ENCODE peak calls at places on chromosome 4, in nine cellular contexts. A, S, X, G, J, H, P, U and K are unnamed samples.

GRCh38 chr4:154205471-154205870 is 286.1 kb downstream of the DCHS2 start:
- DNase-seq in U (no peak), J (no peak), A (no peak), G (no peak), X (peak; percentile 11), H (no peak), P (no peak), S (no peak), K (no peak)

GRCh38 chr4:46946914-46947313 is 37.9 kb upstream of the COX7B2 start:
- DNase-seq in H (no peak), P (no peak), J (peak; percentile 15), S (no peak), X (peak; percentile 66), U (no peak), G (no peak), A (no peak), K (no peak)

GRCh38 chr4:57850141-57850540 is 740.0 kb upstream of the IGFBP7 start:
- DNase-seq in U (no peak), X (peak; percentile 5), H (no peak), G (no peak), J (no peak), A (no peak), P (no peak), S (no peak), K (no peak)

GRCh38 chr4:20698820-20699219 is 1.4 kb upstream of the PACRGL start:
- DNase-seq in X (no peak), H (no peak), U (no peak), A (no peak), S (no peak), P (no peak), G (no peak), J (no peak), K (no peak)

GRCh38 chr4:186563761-186564160 is 8.4 kb upstream of the MTNR1A start:
- DNase-seq in A (no peak), J (no peak), G (no peak), U (no peak), P (no peak), S (no peak), X (no peak), H (no peak), K (no peak)

GRCh38 chr4:153483432-153484418 is 17.6 kb downstream of the TMEM131L start:
- DNase-seq in J (no peak), X (peak; percentile 39), H (no peak), S (no peak), G (no peak), P (no peak), U (no peak), A (no peak), K (peak; percentile 19)

GRCh38 chr4:153249199-153250154 is 45.2 kb downstream of the TRIM2 start:
- DNase-seq in A (peak; percentile 93), H (peak; percentile 64), P (peak; percentile 57), U (peak; percentile 49), J (peak; percentile 86), S (peak; percentile 84), G (peak; percentile 93), X (peak; percentile 68), K (peak; percentile 61)

GRCh38 chr4:128322311-128322710 is 34.7 kb upstream of the PGRMC2 start:
- DNase-seq in U (no peak), A (no peak), G (no peak), H (no peak), P (peak; percentile 48), J (no peak), S (no peak), X (no peak), K (no peak)

GRCh38 chr4:99157478-99157935 is 13.4 kb upstream of the ADH4 start:
- DNase-seq in H (no peak), U (no peak), X (no peak), J (no peak), A (no peak), P (no peak), S (no peak), G (no peak), K (no peak)

GRCh38 chr4:53956454-53956853 is 108.0 kb downstream of the CHIC2 start:
- DNase-seq in P (no peak), H (no peak), G (no peak), A (no peak), J (no peak), S (no peak), X (no peak), U (no peak), K (no peak)

GRCh38 chr4:110119347-110119746 is 79.1 kb downstream of the ELOVL6 start:
- DNase-seq in P (no peak), X (peak; percentile 24), A (no peak), G (no peak), J (no peak), S (no peak), U (peak; percentile 81), H (no peak), K (no peak)

GRCh38 chr4:88744609-88745008 is 47.0 kb upstream of the NAP1L5 start:
- DNase-seq in G (no peak), J (no peak), H (no peak), A (no peak), U (no peak), X (no peak), S (no peak), P (no peak), K (no peak)

GRCh38 chr4:118915468-118915867 is 26.8 kb downstream of the SYNPO2 start:
- DNase-seq in P (no peak), H (no peak), A (no peak), S (no peak), U (no peak), X (no peak), J (no peak), G (no peak), K (no peak)

GRCh38 chr4:53453385-53453784 is 75.9 kb downstream of the FIP1L1 start:
- DNase-seq in X (peak; percentile 17), S (no peak), P (no peak), J (no peak), G (no peak), A (no peak), H (no peak), U (no peak), K (no peak)

GRCh38 chr4:72418458-72418857 is 150.6 kb downstream of the ADAMTS3 start:
- DNase-seq in U (no peak), G (no peak), A (no peak), X (peak; percentile 88), H (no peak), P (peak; percentile 55), S (no peak), J (peak; percentile 79), K (no peak)

GRCh38 chr4:30073001-30073710 is 647.0 kb upstream of the PCDH7 start:
- DNase-seq in A (no peak), J (no peak), H (no peak), X (peak; percentile 61), G (no peak), U (no peak), S (no peak), P (no peak), K (no peak)

GRCh38 chr4:40165931-40166330 is 30.9 kb upstream of the RHOH start:
- DNase-seq in P (no peak), X (peak; percentile 75), G (no peak), S (no peak), J (no peak), H (no peak), A (no peak), U (no peak), K (no peak)

GRCh38 chr4:139774759-139775487 is 109.3 kb downstream of the MGST2 start:
- DNase-seq in J (peak; percentile 60), H (no peak), S (no peak), U (no peak), A (peak; percentile 59), P (no peak), G (no peak), X (no peak), K (no peak)

GRCh38 chr4:104063341-104063740 is 343.6 kb upstream of the TACR3 start:
- DNase-seq in J (no peak), U (no peak), H (no peak), G (no peak), A (no peak), X (no peak), S (no peak), P (no peak), K (no peak)

GRCh38 chr4:38717604-38718003 is 53.6 kb downstream of the KLF3 start:
- DNase-seq in X (peak; percentile 27), J (no peak), U (no peak), H (no peak), S (no peak), G (no peak), A (no peak), P (peak; percentile 49), K (no peak)

GRCh38 chr4:147975325-147975724 is 243.4 kb downstream of the ARHGAP10 start:
- DNase-seq in S (no peak), X (peak; percentile 57), J (no peak), P (peak; percentile 20), A (no peak), H (no peak), U (no peak), G (no peak), K (no peak)

GRCh38 chr4:857461-857860 is 31.5 kb upstream of the CPLX1 start:
- DNase-seq in P (no peak), A (no peak), H (no peak), J (no peak), U (no peak), S (no peak), X (no peak), G (no peak), K (no peak)

GRCh38 chr4:130563185-130563890 is 1467.4 kb downstream of the C4orf33 start:
- DNase-seq in U (peak; percentile 67), G (peak; percentile 53), A (peak; percentile 88), H (no peak), S (no peak), J (peak; percentile 39), P (peak; percentile 80), X (peak; percentile 87), K (no peak)

GRCh38 chr4:150495550-150495949 is 86.4 kb upstream of the MAB21L2 start:
- DNase-seq in H (no peak), G (no peak), S (no peak), A (no peak), P (no peak), U (no peak), J (no peak), X (no peak), K (no peak)

GRCh38 chr4:113556382-113557134 is 205.0 kb downstream of the CAMK2D start:
- DNase-seq in G (no peak), X (no peak), J (no peak), P (no peak), U (peak; percentile 6), A (no peak), H (no peak), S (no peak), K (no peak)

GRCh38 chr4:148007303-148007702 is 275.4 kb downstream of the ARHGAP10 start:
- DNase-seq in H (no peak), S (no peak), U (no peak), X (peak; percentile 97), A (no peak), G (peak; percentile 26), J (no peak), P (peak; percentile 98), K (no peak)

GRCh38 chr4:72031868-72032619 is at the start of gene NPFFR2:
- DNase-seq in U (no peak), S (no peak), P (no peak), H (no peak), G (peak; percentile 68), J (peak; percentile 3), X (peak; percentile 28), A (peak; percentile 92), K (no peak)

GRCh38 chr4:89275587-89275986 is 32.0 kb downstream of the GPRIN3 start:
- DNase-seq in H (no peak), S (no peak), X (no peak), P (no peak), G (no peak), J (no peak), U (peak; percentile 38), A (no peak), K (no peak)

GRCh38 chr4:118746251-118746919 is 61.2 kb downstream of the METTL14 start:
- DNase-seq in G (no peak), P (no peak), X (no peak), H (no peak), U (peak; percentile 50), A (no peak), J (peak; percentile 4), S (no peak), K (no peak)

GRCh38 chr4:125726121-125726520 is 411.4 kb downstream of the FAT4 start:
- DNase-seq in X (no peak), H (no peak), U (no peak), A (no peak), P (no peak), J (no peak), S (no peak), G (no peak), K (no peak)

GRCh38 chr4:32775049-32775448 is 2054.9 kb downstream of the PCDH7 start:
- DNase-seq in G (peak; percentile 4), U (peak; percentile 70), H (no peak), S (no peak), J (peak; percentile 51), A (peak; percentile 57), P (no peak), X (peak; percentile 48), K (no peak)